ENCODE peak calls at places on chromosomes 7 and 10, in five cellular contexts. A is stimulated activated CD4-positive, alpha-beta T cell treated with anti-CD3 and anti-CD28 coated beads, Interleukin-4, amount 100 ng/mL, for 24 hours; U is GM12864; G is choroid plexus epithelial cell; J is stimulated activated CD8-positive, alpha-beta memory T cell treated with anti-CD3 and anti-CD28 coated beads, Interleukin-4, amount 100 ng/mL, for 1 hour. X is an unnamed sample.

GRCh38 chr7:93758621-93759020 is 131.9 kb downstream of the TFPI2 start:
- DNase-seq in A (no peak), U (no peak), G (no peak), J (no peak), X (no peak)

GRCh38 chr7:153193144-153193595 is 433.6 kb downstream of the ACTR3B start:
- DNase-seq in A (no peak), U (no peak), G (no peak), J (no peak), X (no peak)

GRCh38 chr10:60236869-60237524 is 152.7 kb downstream of the ANK3 start:
- DNase-seq in A (peak; percentile 5), U (peak; percentile 94), G (no peak), J (no peak), X (peak; percentile 4)

GRCh38 chr10:43595739-43596298 is 10.4 kb upstream of the ZNF485 start:
- DNase-seq in A (peak; percentile 52), U (peak; percentile 55), G (peak; percentile 8), J (no peak), X (no peak)

GRCh38 chr7:35619863-35620262 is 75.1 kb downstream of the HERPUD2 start:
- DNase-seq in A (no peak), U (no peak), G (no peak), J (no peak), X (no peak)

GRCh38 chr10:69580435-69580834 is 7.2 kb upstream of the NEUROG3 start:
- DNase-seq in A (no peak), U (no peak), G (no peak), J (no peak), X (no peak)

GRCh38 chr7:150378115-150378852 is 846 bp upstream of the ZNF775 start:
- DNase-seq in A (peak; percentile 36), U (no peak), G (peak; percentile 71), J (no peak), X (peak; percentile 58)

GRCh38 chr7:112359086-112359485 is 91.2 kb upstream of the IFRD1 start:
- DNase-seq in A (no peak), U (no peak), G (no peak), J (no peak), X (no peak)

GRCh38 chr7:73436031-73436929 is 2.7 kb downstream of the FZD9 start:
- DNase-seq in A (no peak), U (no peak), G (peak; percentile 26), J (no peak), X (no peak)

GRCh38 chr10:48607356-48608278 is 2.7 kb upstream of the ARHGAP22 start:
- DNase-seq in A (no peak), U (no peak), G (no peak), J (no peak), X (no peak)

GRCh38 chr7:41890631-41891265 is 187.9 kb upstream of the INHBA start:
- DNase-seq in A (no peak), U (no peak), G (no peak), J (no peak), X (no peak)

GRCh38 chr10:48224979-48225560 is 49.4 kb downstream of the FRMPD2 start:
- DNase-seq in A (no peak), U (no peak), G (no peak), J (no peak), X (no peak)

GRCh38 chr7:141156446-141156845 is 82.6 kb downstream of the TMEM178B start:
- DNase-seq in A (no peak), U (no peak), G (no peak), J (no peak), X (no peak)

GRCh38 chr7:1123721-1124120 is 35.8 kb downstream of the GPER1 start:
- DNase-seq in A (no peak), U (no peak), G (peak; percentile 76), J (no peak), X (peak; percentile 91)

GRCh38 chr7:115340828-115341227 is 418.9 kb downstream of the MDFIC start:
- DNase-seq in A (no peak), U (no peak), G (peak; percentile 81), J (no peak), X (peak; percentile 38)

GRCh38 chr10:46557319-46558140 is 1.1 kb upstream of the GPRIN2 start:
- DNase-seq in A (peak; percentile 5), U (no peak), G (no peak), J (no peak), X (no peak)

GRCh38 chr10:129730272-129730992 is 233.6 kb downstream of the EBF3 start:
- DNase-seq in A (no peak), U (no peak), G (no peak), J (no peak), X (no peak)

GRCh38 chr7:84916161-84916560 is 270.7 kb downstream of the SEMA3D start:
- DNase-seq in A (no peak), U (no peak), G (no peak), J (no peak), X (no peak)

GRCh38 chr7:135964791-135965190 is 12.4 kb downstream of the MTPN start:
- DNase-seq in A (no peak), U (no peak), G (no peak), J (no peak), X (no peak)

GRCh38 chr10:28266449-28267224 is 36.2 kb downstream of the MPP7 start:
- DNase-seq in A (no peak), U (no peak), G (no peak), J (no peak), X (no peak)